ENCODE peak calls at places on chromosomes 3 and 15, in seven cellular contexts. One of them, this sample, is unnamed.

GRCh38 chr3:185549651-185550111 is 2.7 kb downstream of the LIPH start:
- DNase-seq in A549: no peak
- DNase-seq in aorta: no peak
- DNase-seq in AG04450: no peak
- DNase-seq in kidney: no peak
- DNase-seq in right cardiac atrium: peak; percentile 56
- DNase-seq in effector memory CD4-positive, alpha-beta T cell: no peak
- DNase-seq in this sample: no peak

GRCh38 chr3:156605686-156606605 is 51.0 kb upstream of the SSR3 start:
- DNase-seq in aorta: peak; percentile 80
- DNase-seq in A549: no peak
- DNase-seq in right cardiac atrium: peak; percentile 83
- DNase-seq in AG04450: no peak
- DNase-seq in kidney: peak; percentile 75
- DNase-seq in effector memory CD4-positive, alpha-beta T cell: no peak
- DNase-seq in this sample: no peak

GRCh38 chr3:107979538-107979937 is 111.3 kb downstream of the CD47 start:
- DNase-seq in aorta: no peak
- DNase-seq in right cardiac atrium: no peak
- DNase-seq in AG04450: no peak
- DNase-seq in kidney: no peak
- DNase-seq in effector memory CD4-positive, alpha-beta T cell: no peak
- DNase-seq in A549: no peak
- DNase-seq in this sample: no peak

GRCh38 chr3:197337214-197337613 is 38.8 kb upstream of the DLG1 start:
- DNase-seq in aorta: no peak
- DNase-seq in AG04450: no peak
- DNase-seq in effector memory CD4-positive, alpha-beta T cell: no peak
- DNase-seq in A549: no peak
- DNase-seq in kidney: no peak
- DNase-seq in right cardiac atrium: no peak
- DNase-seq in this sample: no peak

GRCh38 chr3:107847791-107848190 is 243.0 kb downstream of the CD47 start:
- DNase-seq in A549: no peak
- DNase-seq in effector memory CD4-positive, alpha-beta T cell: no peak
- DNase-seq in right cardiac atrium: no peak
- DNase-seq in AG04450: no peak
- DNase-seq in kidney: no peak
- DNase-seq in aorta: no peak
- DNase-seq in this sample: no peak

GRCh38 chr15:57079446-57079845 is 161.0 kb downstream of the TCF12 start:
- DNase-seq in aorta: no peak
- DNase-seq in A549: no peak
- DNase-seq in kidney: no peak
- DNase-seq in right cardiac atrium: no peak
- DNase-seq in effector memory CD4-positive, alpha-beta T cell: no peak
- DNase-seq in AG04450: no peak
- DNase-seq in this sample: no peak

GRCh38 chr3:26753109-26753508 is 130.5 kb downstream of the LRRC3B start:
- DNase-seq in AG04450: no peak
- DNase-seq in right cardiac atrium: no peak
- DNase-seq in A549: no peak
- DNase-seq in effector memory CD4-positive, alpha-beta T cell: no peak
- DNase-seq in aorta: no peak
- DNase-seq in kidney: no peak
- DNase-seq in this sample: no peak

GRCh38 chr3:30747771-30748281 is 141.4 kb downstream of the TGFBR2 start:
- DNase-seq in kidney: no peak
- DNase-seq in aorta: no peak
- DNase-seq in effector memory CD4-positive, alpha-beta T cell: no peak
- DNase-seq in A549: peak; percentile 41
- DNase-seq in right cardiac atrium: no peak
- DNase-seq in AG04450: no peak
- DNase-seq in this sample: peak; percentile 31

GRCh38 chr15:67189326-67190051 is 65.0 kb downstream of the AAGAB start:
- DNase-seq in A549: no peak
- DNase-seq in aorta: peak; percentile 95
- DNase-seq in AG04450: no peak
- DNase-seq in right cardiac atrium: peak; percentile 98
- DNase-seq in effector memory CD4-positive, alpha-beta T cell: no peak
- DNase-seq in kidney: no peak
- DNase-seq in this sample: no peak

GRCh38 chr3:61892881-61893280 is 331.5 kb downstream of the PTPRG start:
- DNase-seq in A549: no peak
- DNase-seq in AG04450: no peak
- DNase-seq in aorta: no peak
- DNase-seq in right cardiac atrium: no peak
- DNase-seq in kidney: no peak
- DNase-seq in effector memory CD4-positive, alpha-beta T cell: no peak
- DNase-seq in this sample: no peak

GRCh38 chr3:124915254-124915653 is 19.3 kb downstream of the MUC13 start:
- DNase-seq in aorta: no peak
- DNase-seq in A549: no peak
- DNase-seq in effector memory CD4-positive, alpha-beta T cell: no peak
- DNase-seq in right cardiac atrium: no peak
- DNase-seq in AG04450: no peak
- DNase-seq in kidney: no peak
- DNase-seq in this sample: no peak

GRCh38 chr15:28947241-28947674 is 61.5 kb downstream of the APBA2 start:
- DNase-seq in aorta: peak; percentile 43
- DNase-seq in kidney: no peak
- DNase-seq in effector memory CD4-positive, alpha-beta T cell: no peak
- DNase-seq in right cardiac atrium: no peak
- DNase-seq in AG04450: no peak
- DNase-seq in A549: no peak
- DNase-seq in this sample: no peak

GRCh38 chr3:72265250-72265649 is 480.3 kb upstream of the PROK2 start:
- DNase-seq in AG04450: no peak
- DNase-seq in A549: no peak
- DNase-seq in right cardiac atrium: no peak
- DNase-seq in kidney: no peak
- DNase-seq in aorta: no peak
- DNase-seq in effector memory CD4-positive, alpha-beta T cell: no peak
- DNase-seq in this sample: no peak

DNA sequence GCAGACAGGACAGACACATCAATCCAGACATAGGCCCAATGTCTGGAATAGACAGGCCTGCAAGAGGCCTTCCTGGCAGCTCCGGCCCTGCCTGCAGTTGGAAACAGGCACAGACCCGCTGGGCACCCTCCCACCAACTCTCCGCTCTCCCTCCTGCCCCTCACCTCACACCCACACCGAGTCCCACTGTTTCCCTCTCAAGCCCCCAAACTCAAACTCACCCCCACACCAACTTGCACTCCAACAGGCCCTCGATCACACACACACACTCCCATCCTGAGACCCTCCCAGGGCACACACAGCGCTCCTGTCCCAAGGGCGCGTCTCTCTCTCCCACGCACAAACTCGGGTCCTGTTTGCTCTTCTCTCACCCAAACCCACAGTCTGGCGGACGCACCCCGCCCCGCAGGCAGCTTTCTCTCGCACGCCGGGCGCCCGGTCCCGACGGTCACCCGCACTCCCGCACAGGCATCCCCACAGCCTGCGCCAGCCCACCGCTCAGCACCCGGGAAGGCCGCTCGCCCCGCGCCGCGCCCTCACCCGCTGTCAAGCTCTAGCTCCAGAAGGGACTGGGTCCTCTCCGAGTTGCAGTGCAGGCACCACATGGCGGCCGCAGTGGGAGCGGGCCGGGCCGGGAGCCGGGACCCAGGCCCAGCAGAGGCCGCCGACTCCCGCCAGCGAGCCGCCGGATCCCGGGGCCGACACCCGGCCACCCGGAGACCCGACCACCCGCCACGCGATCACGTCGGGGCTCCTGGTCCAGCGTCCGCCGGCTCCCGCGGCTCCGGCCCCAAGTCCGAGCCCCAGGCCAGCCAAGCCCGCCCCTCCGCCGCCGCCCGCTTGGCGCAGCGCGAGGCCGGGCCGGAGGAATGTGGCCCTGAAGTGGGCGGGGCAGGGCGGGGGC is 106.1 kb downstream of the IQSEC1 start:
- DNase-seq in right cardiac atrium: peak; percentile 61
- DNase-seq in kidney: peak; percentile 74
- DNase-seq in effector memory CD4-positive, alpha-beta T cell: no peak
- DNase-seq in AG04450: no peak
- DNase-seq in aorta: peak; percentile 84
- DNase-seq in A549: peak; percentile 50
- DNase-seq in this sample: no peak
- H3K27ac ChIP-seq in right cardiac atrium: peak overlapping the region; percentile 87
- H3K27ac ChIP-seq in kidney: no peak overlapping the region
- H3K27ac ChIP-seq in effector memory CD4-positive, alpha-beta T cell: no peak overlapping the region
- H3K27ac ChIP-seq in AG04450: no peak overlapping the region
- H3K27ac ChIP-seq in aorta: peak overlapping the region; percentile 81
- H3K27ac ChIP-seq in A549: peak overlapping the region; percentile 82
- H3K27ac ChIP-seq in this sample: no peak overlapping the region

DNA sequence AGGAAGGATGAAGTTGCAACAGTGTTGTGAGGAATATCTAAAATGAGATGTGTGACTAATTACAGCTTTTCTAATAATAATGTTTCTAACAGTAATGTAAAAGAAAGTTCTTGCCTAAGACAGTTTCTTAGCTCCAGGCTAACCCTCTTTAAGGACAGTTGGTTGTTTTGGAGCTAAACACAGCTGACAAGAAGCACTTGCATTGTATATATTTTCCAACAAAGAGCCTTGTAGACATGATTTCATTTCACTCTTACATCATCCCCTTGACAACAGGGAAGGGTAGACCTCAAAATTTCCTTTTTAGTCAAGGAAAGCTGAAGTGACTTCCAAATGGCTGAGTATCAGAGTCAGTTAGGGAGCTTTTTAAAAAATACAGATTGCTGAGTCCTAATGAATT is 4.0 kb downstream of the ARID3B start:
- DNase-seq in aorta: no peak
- DNase-seq in AG04450: no peak
- DNase-seq in A549: no peak
- DNase-seq in right cardiac atrium: no peak
- DNase-seq in kidney: no peak
- DNase-seq in effector memory CD4-positive, alpha-beta T cell: no peak
- DNase-seq in this sample: no peak
- H3K27ac ChIP-seq in aorta: no peak overlapping the region
- H3K27ac ChIP-seq in AG04450: no peak overlapping the region
- H3K27ac ChIP-seq in A549: no peak overlapping the region
- H3K27ac ChIP-seq in right cardiac atrium: no peak overlapping the region
- H3K27ac ChIP-seq in kidney: no peak overlapping the region
- H3K27ac ChIP-seq in effector memory CD4-positive, alpha-beta T cell: no peak overlapping the region
- H3K27ac ChIP-seq in this sample: no peak overlapping the region

GRCh38 chr3:120435621-120436020 is 15.2 kb downstream of the FSTL1 start:
- DNase-seq in effector memory CD4-positive, alpha-beta T cell: no peak
- DNase-seq in kidney: no peak
- DNase-seq in AG04450: no peak
- DNase-seq in right cardiac atrium: no peak
- DNase-seq in A549: no peak
- DNase-seq in aorta: no peak
- DNase-seq in this sample: peak; percentile 37
- H3K27ac ChIP-seq in effector memory CD4-positive, alpha-beta T cell: no peak overlapping the region
- H3K27ac ChIP-seq in kidney: no peak overlapping the region
- H3K27ac ChIP-seq in AG04450: peak overlapping the region; percentile 42
- H3K27ac ChIP-seq in right cardiac atrium: peak overlapping the region; percentile 42
- H3K27ac ChIP-seq in A549: peak overlapping the region; percentile 66
- H3K27ac ChIP-seq in aorta: peak overlapping the region; percentile 93
- H3K27ac ChIP-seq in this sample: peak overlapping the region; percentile 81

DNA sequence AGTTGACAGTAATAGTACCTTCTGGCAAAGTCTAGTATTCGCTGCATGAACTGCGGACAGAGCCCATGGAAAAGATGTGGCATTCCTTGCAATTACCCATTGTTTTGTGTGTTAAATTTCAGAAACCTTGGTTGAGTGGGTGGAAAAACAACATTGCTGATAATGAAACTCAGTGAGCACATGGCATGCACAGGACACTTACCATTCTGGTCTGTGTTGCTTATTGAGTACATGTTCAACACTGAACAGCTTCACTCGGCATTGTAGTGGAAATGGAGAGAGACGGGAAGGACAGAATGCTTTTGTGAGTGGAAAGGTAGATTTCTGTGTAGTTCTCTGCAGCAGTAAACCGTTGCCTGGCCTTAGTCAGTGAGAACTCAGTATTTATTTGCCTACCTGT is 165.3 kb downstream of the FNDC3B start:
- DNase-seq in A549: no peak
- DNase-seq in effector memory CD4-positive, alpha-beta T cell: no peak
- DNase-seq in AG04450: no peak
- DNase-seq in kidney: no peak
- DNase-seq in right cardiac atrium: no peak
- DNase-seq in aorta: no peak
- DNase-seq in this sample: no peak
- H3K27ac ChIP-seq in A549: peak overlapping the region; percentile 78
- H3K27ac ChIP-seq in effector memory CD4-positive, alpha-beta T cell: no peak overlapping the region
- H3K27ac ChIP-seq in AG04450: no peak overlapping the region
- H3K27ac ChIP-seq in kidney: no peak overlapping the region
- H3K27ac ChIP-seq in right cardiac atrium: peak overlapping the region; percentile 16
- H3K27ac ChIP-seq in aorta: peak overlapping the region; percentile 59
- H3K27ac ChIP-seq in this sample: no peak overlapping the region

GRCh38 chr15:38438031-38438986 is 15.6 kb upstream of the FAM98B start:
- DNase-seq in A549: no peak
- DNase-seq in effector memory CD4-positive, alpha-beta T cell: no peak
- DNase-seq in kidney: no peak
- DNase-seq in aorta: no peak
- DNase-seq in right cardiac atrium: no peak
- DNase-seq in AG04450: no peak
- DNase-seq in this sample: no peak
- H3K27ac ChIP-seq in A549: no peak overlapping the region
- H3K27ac ChIP-seq in effector memory CD4-positive, alpha-beta T cell: no peak overlapping the region
- H3K27ac ChIP-seq in kidney: no peak overlapping the region
- H3K27ac ChIP-seq in aorta: no peak overlapping the region
- H3K27ac ChIP-seq in right cardiac atrium: no peak overlapping the region
- H3K27ac ChIP-seq in AG04450: no peak overlapping the region
- H3K27ac ChIP-seq in this sample: no peak overlapping the region

DNA sequence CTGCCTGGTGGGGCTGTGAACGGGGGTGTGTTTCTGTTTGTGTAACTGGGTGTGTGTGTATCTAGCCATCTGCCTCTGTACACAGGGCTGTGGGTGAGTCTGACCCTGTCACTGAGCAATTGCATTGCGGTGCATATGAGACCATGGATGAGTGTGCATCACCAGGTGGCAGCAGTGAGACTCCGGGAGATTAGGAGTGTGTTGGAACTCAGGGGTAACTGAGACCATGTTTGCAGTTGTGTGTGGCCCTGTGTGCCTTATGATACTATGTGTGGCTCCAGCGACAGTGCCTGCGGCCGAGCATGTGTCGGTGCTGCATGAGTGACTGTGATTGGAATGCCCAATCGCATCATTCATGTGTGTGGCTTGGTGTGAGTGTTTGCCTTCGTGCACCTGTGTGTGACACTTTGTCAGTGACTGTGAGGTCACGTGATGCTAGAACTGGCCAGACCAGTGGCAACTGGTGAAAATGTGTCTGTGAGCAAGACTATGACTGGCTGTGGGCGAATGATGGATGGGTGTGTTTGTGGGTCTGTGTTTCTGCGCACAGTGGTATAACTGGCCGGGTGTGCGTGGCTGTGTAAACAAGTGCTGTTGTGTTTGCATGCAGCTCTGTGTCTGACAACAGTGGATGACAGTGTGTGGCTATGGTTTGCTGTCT is 14.0 kb downstream of the VILL start:
- DNase-seq in aorta: peak; percentile 89
- DNase-seq in effector memory CD4-positive, alpha-beta T cell: peak; percentile 26
- DNase-seq in right cardiac atrium: peak; percentile 94
- DNase-seq in A549: peak; percentile 55
- DNase-seq in AG04450: no peak
- DNase-seq in kidney: peak; percentile 79
- DNase-seq in this sample: peak; percentile 60
- H3K27ac ChIP-seq in aorta: no peak overlapping the region
- H3K27ac ChIP-seq in effector memory CD4-positive, alpha-beta T cell: no peak overlapping the region
- H3K27ac ChIP-seq in right cardiac atrium: peak overlapping the region; percentile 38
- H3K27ac ChIP-seq in A549: no peak overlapping the region
- H3K27ac ChIP-seq in AG04450: no peak overlapping the region
- H3K27ac ChIP-seq in kidney: no peak overlapping the region
- H3K27ac ChIP-seq in this sample: peak overlapping the region; percentile 28